ENCODE peak calls at places on chromosomes 12 and 14, in five cellular contexts. One of them, this sample, is unnamed.

GRCh38 chr12:65203376-65203775 is 34.0 kb downstream of the LEMD3 start:
- DNase-seq in stimulated activated CD8-positive, alpha-beta memory T cell treated with anti-CD3 and anti-CD28 coated beads, Interleukin-15, amount 100 ng/mL, for 1 hour: no peak
- DNase-seq in AG04449: no peak
- DNase-seq in EH: no peak
- DNase-seq in progenitor cell of endocrine pancreas: no peak
- DNase-seq in this sample: no peak

GRCh38 chr14:20417250-20418186 is 4.2 kb upstream of the TEP1 start:
- DNase-seq in stimulated activated CD8-positive, alpha-beta memory T cell treated with anti-CD3 and anti-CD28 coated beads, Interleukin-15, amount 100 ng/mL, for 1 hour: no peak
- DNase-seq in AG04449: no peak
- DNase-seq in EH: no peak
- DNase-seq in progenitor cell of endocrine pancreas: no peak
- DNase-seq in this sample: no peak

GRCh38 chr12:112716099-112717093 is 75.2 kb upstream of the RPH3A start:
- DNase-seq in stimulated activated CD8-positive, alpha-beta memory T cell treated with anti-CD3 and anti-CD28 coated beads, Interleukin-15, amount 100 ng/mL, for 1 hour: no peak
- DNase-seq in AG04449: no peak
- DNase-seq in EH: peak; percentile 7
- DNase-seq in progenitor cell of endocrine pancreas: no peak
- DNase-seq in this sample: no peak

GRCh38 chr12:53343449-53343848 is 7.3 kb upstream of the SP7 start:
- DNase-seq in stimulated activated CD8-positive, alpha-beta memory T cell treated with anti-CD3 and anti-CD28 coated beads, Interleukin-15, amount 100 ng/mL, for 1 hour: no peak
- DNase-seq in AG04449: no peak
- DNase-seq in EH: no peak
- DNase-seq in progenitor cell of endocrine pancreas: no peak
- DNase-seq in this sample: no peak

GRCh38 chr14:64081174-64081746 is 212.9 kb downstream of the ESR2 start:
- DNase-seq in stimulated activated CD8-positive, alpha-beta memory T cell treated with anti-CD3 and anti-CD28 coated beads, Interleukin-15, amount 100 ng/mL, for 1 hour: no peak
- DNase-seq in AG04449: no peak
- DNase-seq in EH: no peak
- DNase-seq in progenitor cell of endocrine pancreas: no peak
- DNase-seq in this sample: no peak

GRCh38 chr14:22456986-22457594 is 131.9 kb downstream of the DAD1 start:
- DNase-seq in stimulated activated CD8-positive, alpha-beta memory T cell treated with anti-CD3 and anti-CD28 coated beads, Interleukin-15, amount 100 ng/mL, for 1 hour: no peak
- DNase-seq in AG04449: no peak
- DNase-seq in EH: no peak
- DNase-seq in progenitor cell of endocrine pancreas: no peak
- DNase-seq in this sample: no peak

GRCh38 chr12:78146365-78146772 is 315.7 kb downstream of the NAV3 start:
- DNase-seq in stimulated activated CD8-positive, alpha-beta memory T cell treated with anti-CD3 and anti-CD28 coated beads, Interleukin-15, amount 100 ng/mL, for 1 hour: no peak
- DNase-seq in AG04449: no peak
- DNase-seq in EH: peak; percentile 51
- DNase-seq in progenitor cell of endocrine pancreas: no peak
- DNase-seq in this sample: no peak

GRCh38 chr12:123076604-123077297 is 74.1 kb downstream of the PITPNM2 start:
- DNase-seq in stimulated activated CD8-positive, alpha-beta memory T cell treated with anti-CD3 and anti-CD28 coated beads, Interleukin-15, amount 100 ng/mL, for 1 hour: peak; percentile 34
- DNase-seq in AG04449: no peak
- DNase-seq in EH: no peak
- DNase-seq in progenitor cell of endocrine pancreas: no peak
- DNase-seq in this sample: peak; percentile 34

GRCh38 chr12:108298761-108299275 is 40.3 kb downstream of the CMKLR1 start:
- DNase-seq in stimulated activated CD8-positive, alpha-beta memory T cell treated with anti-CD3 and anti-CD28 coated beads, Interleukin-15, amount 100 ng/mL, for 1 hour: no peak
- DNase-seq in AG04449: no peak
- DNase-seq in EH: no peak
- DNase-seq in progenitor cell of endocrine pancreas: no peak
- DNase-seq in this sample: no peak

GRCh38 chr14:61178226-61179060 is 102.7 kb downstream of the TMEM30B start:
- DNase-seq in stimulated activated CD8-positive, alpha-beta memory T cell treated with anti-CD3 and anti-CD28 coated beads, Interleukin-15, amount 100 ng/mL, for 1 hour: no peak
- DNase-seq in AG04449: peak; percentile 95
- DNase-seq in EH: peak; percentile 99
- DNase-seq in progenitor cell of endocrine pancreas: no peak
- DNase-seq in this sample: no peak

This sample was measured in activated CD4-positive, CD25-positive, alpha-beta regulatory T cell treated with anti-CD3 and anti-CD28 coated beads, Interleukin-2, amount 50 U/mL, for 16 hours.